ENCODE peak calls at places on chromosome 18, in seven cellular contexts. One of them, this sample, is unnamed.

GRCh38 chr18:67862069-67862468 is 345.5 kb upstream of the DSEL start:
- DNase-seq in H54: no peak
- DNase-seq in DMS 273 treated with DMSO at 0.1 percent for 48 hours: no peak
- DNase-seq in nucleus accumbens: no peak
- DNase-seq in RWPE1: no peak
- DNase-seq in MV-4-11: no peak
- DNase-seq in substantia nigra: no peak
- DNase-seq in this sample: no peak

GRCh38 chr18:7566587-7567486 is at the start of gene PTPRM:
- DNase-seq in H54: peak
- DNase-seq in DMS 273 treated with DMSO at 0.1 percent for 48 hours: no peak
- DNase-seq in nucleus accumbens: peak
- DNase-seq in RWPE1: peak
- DNase-seq in MV-4-11: no peak
- DNase-seq in substantia nigra: peak
- DNase-seq in this sample: peak

GRCh38 chr18:37317486-37317885 is 248.1 kb downstream of the CELF4 start:
- DNase-seq in H54: no peak
- DNase-seq in DMS 273 treated with DMSO at 0.1 percent for 48 hours: no peak
- DNase-seq in nucleus accumbens: no peak
- DNase-seq in RWPE1: no peak
- DNase-seq in MV-4-11: no peak
- DNase-seq in substantia nigra: no peak
- DNase-seq in this sample: no peak

GRCh38 chr18:79905389-79905911 is 46.0 kb downstream of the SLC66A2 start:
- DNase-seq in H54: no peak
- DNase-seq in DMS 273 treated with DMSO at 0.1 percent for 48 hours: no peak
- DNase-seq in nucleus accumbens: no peak
- DNase-seq in RWPE1: no peak
- DNase-seq in MV-4-11: no peak
- DNase-seq in substantia nigra: no peak
- DNase-seq in this sample: no peak

GRCh38 chr18:73244411-73244810 is 376.6 kb upstream of the NETO1 start:
- DNase-seq in H54: no peak
- DNase-seq in DMS 273 treated with DMSO at 0.1 percent for 48 hours: no peak
- DNase-seq in nucleus accumbens: no peak
- DNase-seq in RWPE1: no peak
- DNase-seq in MV-4-11: no peak
- DNase-seq in substantia nigra: no peak
- DNase-seq in this sample: no peak

GRCh38 chr18:59907172-59907571 is 7.4 kb downstream of the PMAIP1 start:
- DNase-seq in H54: no peak
- DNase-seq in DMS 273 treated with DMSO at 0.1 percent for 48 hours: no peak
- DNase-seq in nucleus accumbens: no peak
- DNase-seq in RWPE1: no peak
- DNase-seq in MV-4-11: peak
- DNase-seq in substantia nigra: no peak
- DNase-seq in this sample: no peak

GRCh38 chr18:9539283-9539682 is 64.0 kb downstream of the RALBP1 start:
- DNase-seq in H54: peak
- DNase-seq in DMS 273 treated with DMSO at 0.1 percent for 48 hours: no peak
- DNase-seq in nucleus accumbens: no peak
- DNase-seq in RWPE1: peak
- DNase-seq in MV-4-11: no peak
- DNase-seq in substantia nigra: no peak
- DNase-seq in this sample: no peak

GRCh38 chr18:11310476-11311086 is 161.2 kb upstream of the PIEZO2 start:
- DNase-seq in H54: no peak
- DNase-seq in DMS 273 treated with DMSO at 0.1 percent for 48 hours: no peak
- DNase-seq in nucleus accumbens: no peak
- DNase-seq in RWPE1: peak
- DNase-seq in MV-4-11: peak
- DNase-seq in substantia nigra: no peak
- DNase-seq in this sample: no peak